ENCODE peak calls at places on chromosomes 7 and 10, in eight cellular contexts. One of them, this sample, is unnamed.

GRCh38 chr10:87092356-87092860 is 2.2 kb downstream of the GLUD1 start:
- DNase-seq in transverse colon: no peak
- DNase-seq in uterus: no peak
- DNase-seq in SK-N-SH: no peak
- DNase-seq in cardiac muscle cell: peak; percentile 55
- DNase-seq in prostate gland: peak; percentile 44
- DNase-seq in iPS DF 6.9: no peak
- DNase-seq in GM23248: peak; percentile 75
- DNase-seq in this sample: no peak

GRCh38 chr7:15916666-15917388 is 230.3 kb upstream of the MEOX2 start:
- DNase-seq in transverse colon: no peak
- DNase-seq in uterus: no peak
- DNase-seq in SK-N-SH: no peak
- DNase-seq in cardiac muscle cell: peak; percentile 41
- DNase-seq in prostate gland: no peak
- DNase-seq in iPS DF 6.9: no peak
- DNase-seq in GM23248: peak; percentile 51
- DNase-seq in this sample: no peak

GRCh38 chr7:131302876-131303707 is 24.6 kb upstream of the MKLN1 start:
- DNase-seq in transverse colon: peak; percentile 43
- DNase-seq in uterus: no peak
- DNase-seq in SK-N-SH: no peak
- DNase-seq in cardiac muscle cell: peak; percentile 29
- DNase-seq in prostate gland: peak; percentile 57
- DNase-seq in iPS DF 6.9: no peak
- DNase-seq in GM23248: peak; percentile 32
- DNase-seq in this sample: no peak

GRCh38 chr7:18900801-18901200 is 216.6 kb downstream of the TWIST1 start:
- DNase-seq in transverse colon: no peak
- DNase-seq in uterus: no peak
- DNase-seq in SK-N-SH: no peak
- DNase-seq in cardiac muscle cell: peak; percentile 23
- DNase-seq in prostate gland: no peak
- DNase-seq in iPS DF 6.9: no peak
- DNase-seq in GM23248: peak; percentile 47
- DNase-seq in this sample: no peak

GRCh38 chr7:101952355-101953247 is 135.2 kb downstream of the CUX1 start:
- DNase-seq in transverse colon: no peak
- DNase-seq in uterus: peak; percentile 63
- DNase-seq in SK-N-SH: no peak
- DNase-seq in cardiac muscle cell: peak; percentile 83
- DNase-seq in prostate gland: no peak
- DNase-seq in iPS DF 6.9: no peak
- DNase-seq in GM23248: peak; percentile 91
- DNase-seq in this sample: peak; percentile 37

GRCh38 chr7:136009488-136010079 is 32.4 kb upstream of the MTPN start:
- DNase-seq in transverse colon: no peak
- DNase-seq in uterus: no peak
- DNase-seq in SK-N-SH: peak; percentile 55
- DNase-seq in cardiac muscle cell: peak; percentile 68
- DNase-seq in prostate gland: peak; percentile 9
- DNase-seq in iPS DF 6.9: peak; percentile 16
- DNase-seq in GM23248: peak; percentile 74
- DNase-seq in this sample: no peak

GRCh38 chr7:25889765-25890164 is 262.2 kb upstream of the NFE2L3 start:
- DNase-seq in transverse colon: no peak
- DNase-seq in uterus: no peak
- DNase-seq in SK-N-SH: peak; percentile 39
- DNase-seq in cardiac muscle cell: no peak
- DNase-seq in prostate gland: no peak
- DNase-seq in iPS DF 6.9: no peak
- DNase-seq in GM23248: no peak
- DNase-seq in this sample: no peak

GRCh38 chr10:15280462-15280861 is 90.6 kb downstream of the FAM171A1 start:
- DNase-seq in transverse colon: no peak
- DNase-seq in uterus: no peak
- DNase-seq in SK-N-SH: no peak
- DNase-seq in cardiac muscle cell: peak; percentile 39
- DNase-seq in prostate gland: no peak
- DNase-seq in iPS DF 6.9: no peak
- DNase-seq in GM23248: peak; percentile 37
- DNase-seq in this sample: no peak

GRCh38 chr10:31757374-31757773 is 171.3 kb downstream of the ARHGAP12 start:
- DNase-seq in transverse colon: no peak
- DNase-seq in uterus: peak; percentile 81
- DNase-seq in SK-N-SH: no peak
- DNase-seq in cardiac muscle cell: no peak
- DNase-seq in prostate gland: no peak
- DNase-seq in iPS DF 6.9: no peak
- DNase-seq in GM23248: peak; percentile 55
- DNase-seq in this sample: no peak

GRCh38 chr7:126436213-126436868 is 816.4 kb downstream of the GRM8 start:
- DNase-seq in transverse colon: no peak
- DNase-seq in uterus: no peak
- DNase-seq in SK-N-SH: no peak
- DNase-seq in cardiac muscle cell: no peak
- DNase-seq in prostate gland: no peak
- DNase-seq in iPS DF 6.9: no peak
- DNase-seq in GM23248: no peak
- DNase-seq in this sample: no peak

GRCh38 chr7:18753972-18754610 is 258.5 kb downstream of the HDAC9 start:
- DNase-seq in transverse colon: no peak
- DNase-seq in uterus: no peak
- DNase-seq in SK-N-SH: no peak
- DNase-seq in cardiac muscle cell: peak; percentile 57
- DNase-seq in prostate gland: no peak
- DNase-seq in iPS DF 6.9: no peak
- DNase-seq in GM23248: peak; percentile 95
- DNase-seq in this sample: no peak

GRCh38 chr7:121182902-121183301 is 145.9 kb upstream of the WNT16 start:
- DNase-seq in transverse colon: no peak
- DNase-seq in uterus: no peak
- DNase-seq in SK-N-SH: no peak
- DNase-seq in cardiac muscle cell: no peak
- DNase-seq in prostate gland: no peak
- DNase-seq in iPS DF 6.9: no peak
- DNase-seq in GM23248: peak; percentile 17
- DNase-seq in this sample: no peak

GRCh38 chr7:150755473-150756099 is 18.4 kb downstream of the GIMAP5 start:
- DNase-seq in transverse colon: no peak
- DNase-seq in uterus: no peak
- DNase-seq in SK-N-SH: no peak
- DNase-seq in cardiac muscle cell: peak; percentile 24
- DNase-seq in prostate gland: no peak
- DNase-seq in iPS DF 6.9: no peak
- DNase-seq in GM23248: no peak
- DNase-seq in this sample: no peak

GRCh38 chr7:150356265-150356897 is 12.2 kb upstream of the REPIN1 start:
- DNase-seq in transverse colon: no peak
- DNase-seq in uterus: no peak
- DNase-seq in SK-N-SH: peak; percentile 77
- DNase-seq in cardiac muscle cell: peak; percentile 58
- DNase-seq in prostate gland: no peak
- DNase-seq in iPS DF 6.9: no peak
- DNase-seq in GM23248: peak; percentile 48
- DNase-seq in this sample: no peak

GRCh38 chr7:63925626-63926460 is 72.8 kb upstream of the ZNF722 start:
- DNase-seq in transverse colon: peak; percentile 64
- DNase-seq in uterus: peak; percentile 93
- DNase-seq in SK-N-SH: peak; percentile 96
- DNase-seq in cardiac muscle cell: peak; percentile 18
- DNase-seq in prostate gland: peak; percentile 95
- DNase-seq in iPS DF 6.9: no peak
- DNase-seq in GM23248: peak; percentile 87
- DNase-seq in this sample: peak; percentile 94

GRCh38 chr7:133575726-133576125 is 322.8 kb downstream of the EXOC4 start:
- DNase-seq in transverse colon: no peak
- DNase-seq in uterus: no peak
- DNase-seq in SK-N-SH: peak; percentile 70
- DNase-seq in cardiac muscle cell: no peak
- DNase-seq in prostate gland: no peak
- DNase-seq in iPS DF 6.9: no peak
- DNase-seq in GM23248: peak; percentile 21
- DNase-seq in this sample: no peak

GRCh38 chr7:104960741-104961479 is 53.1 kb upstream of the KMT2E start:
- DNase-seq in transverse colon: no peak
- DNase-seq in uterus: no peak
- DNase-seq in SK-N-SH: no peak
- DNase-seq in cardiac muscle cell: peak; percentile 76
- DNase-seq in prostate gland: peak; percentile 66
- DNase-seq in iPS DF 6.9: no peak
- DNase-seq in GM23248: peak; percentile 49
- DNase-seq in this sample: peak; percentile 75

GRCh38 chr7:134444961-134445315 is 14.0 kb downstream of the AKR1B1 start:
- DNase-seq in transverse colon: no peak
- DNase-seq in uterus: no peak
- DNase-seq in SK-N-SH: no peak
- DNase-seq in cardiac muscle cell: no peak
- DNase-seq in prostate gland: no peak
- DNase-seq in iPS DF 6.9: no peak
- DNase-seq in GM23248: no peak
- DNase-seq in this sample: peak; percentile 26

GRCh38 chr10:20002657-20003056 is 186.4 kb downstream of the PLXDC2 start:
- DNase-seq in transverse colon: no peak
- DNase-seq in uterus: no peak
- DNase-seq in SK-N-SH: no peak
- DNase-seq in cardiac muscle cell: no peak
- DNase-seq in prostate gland: no peak
- DNase-seq in iPS DF 6.9: no peak
- DNase-seq in GM23248: no peak
- DNase-seq in this sample: no peak

GRCh38 chr10:20004087-20004523 is 187.9 kb downstream of the PLXDC2 start:
- DNase-seq in transverse colon: peak; percentile 28
- DNase-seq in uterus: no peak
- DNase-seq in SK-N-SH: peak; percentile 4
- DNase-seq in cardiac muscle cell: peak; percentile 76
- DNase-seq in prostate gland: no peak
- DNase-seq in iPS DF 6.9: no peak
- DNase-seq in GM23248: peak; percentile 19
- DNase-seq in this sample: peak; percentile 84

GRCh38 chr10:20006169-20006870 is 190.1 kb downstream of the PLXDC2 start:
- DNase-seq in transverse colon: no peak
- DNase-seq in uterus: no peak
- DNase-seq in SK-N-SH: no peak
- DNase-seq in cardiac muscle cell: peak; percentile 49
- DNase-seq in prostate gland: no peak
- DNase-seq in iPS DF 6.9: no peak
- DNase-seq in GM23248: no peak
- DNase-seq in this sample: no peak

GRCh38 chr10:20007426-20007825 is 191.2 kb downstream of the PLXDC2 start:
- DNase-seq in transverse colon: no peak
- DNase-seq in uterus: no peak
- DNase-seq in SK-N-SH: no peak
- DNase-seq in cardiac muscle cell: no peak
- DNase-seq in prostate gland: no peak
- DNase-seq in iPS DF 6.9: no peak
- DNase-seq in GM23248: no peak
- DNase-seq in this sample: no peak

GRCh38 chr10:20005638-20006037 is 189.4 kb downstream of the PLXDC2 start:
- DNase-seq in transverse colon: no peak
- DNase-seq in uterus: no peak
- DNase-seq in SK-N-SH: no peak
- DNase-seq in cardiac muscle cell: no peak
- DNase-seq in prostate gland: no peak
- DNase-seq in iPS DF 6.9: no peak
- DNase-seq in GM23248: no peak
- DNase-seq in this sample: no peak
- H3K27ac ChIP-seq in transverse colon: peak overlapping the region; percentile 71
- H3K27ac ChIP-seq in uterus: no peak overlapping the region
- H3K27ac ChIP-seq in SK-N-SH: no peak overlapping the region
- H3K27ac ChIP-seq in cardiac muscle cell: no peak overlapping the region
- H3K27ac ChIP-seq in prostate gland: no peak overlapping the region
- H3K27ac ChIP-seq in iPS DF 6.9: no peak overlapping the region
- H3K27ac ChIP-seq in GM23248: no peak overlapping the region
- H3K27ac ChIP-seq in this sample: no peak overlapping the region

DNA sequence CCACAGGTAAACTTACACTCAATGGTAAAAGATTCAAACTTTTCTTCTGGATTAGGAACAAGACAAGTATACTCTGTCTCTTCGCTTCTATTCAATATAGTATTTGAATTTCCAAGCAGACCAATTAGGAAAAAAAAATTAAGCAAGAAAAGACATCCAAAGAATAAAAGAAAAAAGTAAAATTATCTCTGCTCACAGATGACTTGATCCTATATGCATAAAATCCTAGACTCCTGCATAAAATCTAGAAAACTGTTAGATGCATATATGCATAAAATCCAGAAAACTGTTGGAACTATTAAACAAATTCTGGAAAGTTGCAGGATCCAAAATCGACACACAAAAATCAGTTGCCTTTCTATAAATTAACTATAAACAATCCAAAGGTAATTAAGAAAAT is at the start of gene OR13A1:
- DNase-seq in transverse colon: no peak
- DNase-seq in uterus: no peak
- DNase-seq in SK-N-SH: no peak
- DNase-seq in cardiac muscle cell: no peak
- DNase-seq in prostate gland: no peak
- DNase-seq in iPS DF 6.9: no peak
- DNase-seq in GM23248: no peak
- DNase-seq in this sample: no peak
- H3K9me3 ChIP-seq in transverse colon: no peaks in the 10 kb centered on the region
- H3K9me3 ChIP-seq in uterus: no peaks in the 10 kb centered on the region
- H3K9me3 ChIP-seq in SK-N-SH: no peaks in the 10 kb centered on the region
- H3K9me3 ChIP-seq in cardiac muscle cell: no peaks in the 10 kb centered on the region
- H3K9me3 ChIP-seq in prostate gland: no peaks in the 10 kb centered on the region
- H3K9me3 ChIP-seq in iPS DF 6.9: no peaks in the 10 kb centered on the region
- H3K9me3 ChIP-seq in GM23248: no peaks in the 10 kb centered on the region
- H3K9me3 ChIP-seq in this sample: no peaks in the 10 kb centered on the region

DNA sequence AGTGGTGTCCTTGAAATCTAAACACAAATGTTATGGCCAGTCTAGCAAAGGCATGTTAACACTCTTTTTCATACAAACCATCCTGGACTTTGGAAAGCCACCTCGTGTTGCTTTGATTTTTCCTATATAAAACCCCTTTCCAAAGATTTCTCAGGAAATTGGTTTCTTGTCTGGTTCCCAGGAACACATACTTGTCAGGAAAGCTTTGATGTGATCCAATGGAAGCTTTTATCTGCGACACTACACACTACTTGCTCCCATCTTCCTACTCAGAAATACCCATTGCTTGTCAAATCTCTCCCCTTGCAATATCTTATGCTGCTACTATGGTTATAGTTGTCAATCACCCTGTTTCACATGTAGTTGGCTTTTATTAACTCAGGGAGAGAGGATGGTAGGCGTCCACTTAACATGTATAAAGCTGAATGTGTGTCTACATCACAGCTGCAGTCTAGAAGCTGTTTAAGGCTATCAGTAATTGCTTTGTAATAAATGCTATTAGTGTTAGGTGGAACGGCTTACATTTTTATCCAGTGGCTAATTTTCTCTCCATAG is 189.6 kb downstream of the GPAM start:
- DNase-seq in transverse colon: no peak
- DNase-seq in uterus: no peak
- DNase-seq in SK-N-SH: no peak
- DNase-seq in cardiac muscle cell: no peak
- DNase-seq in prostate gland: no peak
- DNase-seq in iPS DF 6.9: no peak
- DNase-seq in GM23248: no peak
- DNase-seq in this sample: no peak
- H3K27ac ChIP-seq in transverse colon: no peak overlapping the region
- H3K27ac ChIP-seq in uterus: no peak overlapping the region
- H3K27ac ChIP-seq in SK-N-SH: no peak overlapping the region
- H3K27ac ChIP-seq in cardiac muscle cell: no peak overlapping the region
- H3K27ac ChIP-seq in prostate gland: no peak overlapping the region
- H3K27ac ChIP-seq in iPS DF 6.9: no peak overlapping the region
- H3K27ac ChIP-seq in GM23248: no peak overlapping the region
- H3K27ac ChIP-seq in this sample: no peak overlapping the region

GRCh38 chr10:36542493-36542892 is 582.9 kb upstream of the ANKRD30A start:
- DNase-seq in transverse colon: no peak
- DNase-seq in uterus: no peak
- DNase-seq in SK-N-SH: peak; percentile 28
- DNase-seq in cardiac muscle cell: peak; percentile 4
- DNase-seq in prostate gland: no peak
- DNase-seq in iPS DF 6.9: no peak
- DNase-seq in GM23248: peak; percentile 15
- DNase-seq in this sample: no peak
- H3K9me3 ChIP-seq in transverse colon: no peaks in the 10 kb centered on the region
- H3K9me3 ChIP-seq in uterus: no peaks in the 10 kb centered on the region
- H3K9me3 ChIP-seq in SK-N-SH: no peaks in the 10 kb centered on the region
- H3K9me3 ChIP-seq in cardiac muscle cell: no peaks in the 10 kb centered on the region
- H3K9me3 ChIP-seq in prostate gland: no peaks in the 10 kb centered on the region
- H3K9me3 ChIP-seq in iPS DF 6.9: no peaks in the 10 kb centered on the region
- H3K9me3 ChIP-seq in GM23248: no peaks in the 10 kb centered on the region
- H3K9me3 ChIP-seq in this sample: no peaks in the 10 kb centered on the region

This sample was measured in aorta.